ENCODE peak calls at places on chromosome 10, in four cellular contexts. G, S, C and K are unnamed samples.

GRCh38 chr10:73117976-73118743 is 7.9 kb downstream of the NUDT13 start:
- DNase-seq in C (no peak), S (no peak), G (no peak), K (no peak)

GRCh38 chr10:35017608-35018007 is 72.5 kb downstream of the CUL2 start:
- DNase-seq in G (no peak), S (no peak), C (no peak), K (no peak)

GRCh38 chr10:77004917-77005564 is 632.6 kb downstream of the KCNMA1 start:
- DNase-seq in C (peak; percentile 57), G (no peak), S (no peak), K (peak; percentile 11)

GRCh38 chr10:51838506-51838905 is 139.1 kb upstream of the CSTF2T start:
- DNase-seq in G (no peak), S (no peak), C (no peak), K (no peak)

GRCh38 chr10:77801474-77802238 is 124.9 kb downstream of the DLG5 start:
- DNase-seq in G (no peak), C (no peak), S (no peak), K (no peak)

GRCh38 chr10:24223341-24223740 is 14.4 kb downstream of the KIAA1217 start:
- DNase-seq in G (no peak), C (no peak), S (no peak), K (no peak)

GRCh38 chr10:117492504-117492903 is 50.0 kb upstream of the EMX2 start:
- DNase-seq in C (no peak), G (no peak), S (no peak), K (no peak)

GRCh38 chr10:31586708-31587107 is 267.7 kb downstream of the ZEB1 start:
- DNase-seq in C (no peak), S (no peak), G (peak; percentile 42), K (no peak)

GRCh38 chr10:72158174-72158573 is 57.6 kb upstream of the ANAPC16 start:
- DNase-seq in C (no peak), S (no peak), G (no peak), K (no peak)

GRCh38 chr10:45580781-45581496 is 91.6 kb downstream of the ZFAND4 start:
- DNase-seq in S (no peak), C (no peak), G (no peak), K (no peak)

GRCh38 chr10:15222511-15222910 is 54.0 kb upstream of the NMT2 start:
- DNase-seq in C (no peak), S (no peak), G (no peak), K (no peak)

GRCh38 chr10:110398419-110399162 is 93.9 kb upstream of the SMNDC1 start:
- DNase-seq in S (peak; percentile 29), G (no peak), C (peak; percentile 98), K (peak; percentile 79)

GRCh38 chr10:1036341-1036791 is 10.7 kb upstream of the IDI2 start:
- DNase-seq in G (no peak), C (peak; percentile 12), S (no peak), K (no peak)

GRCh38 chr10:97718659-97719142 is 5.2 kb downstream of the MARVELD1 start:
- DNase-seq in S (peak; percentile 78), C (peak; percentile 41), G (no peak), K (peak; percentile 92)

GRCh38 chr10:72248477-72249151 is 25.1 kb upstream of the DDIT4 start:
- DNase-seq in S (peak; percentile 88), G (peak; percentile 88), C (no peak), K (peak; percentile 93)

GRCh38 chr10:24463683-24464426 is 254.9 kb downstream of the KIAA1217 start:
- DNase-seq in G (no peak), S (peak; percentile 28), C (no peak), K (peak; percentile 61)

GRCh38 chr10:87848998-87849397 is 14.3 kb downstream of the KLLN start:
- DNase-seq in C (no peak), G (no peak), S (no peak), K (no peak)

GRCh38 chr10:119025336-119025735 is 4.2 kb upstream of the NANOS1 start:
- DNase-seq in C (no peak), G (peak; percentile 87), S (no peak), K (peak; percentile 85)

GRCh38 chr10:63866075-63866746 is 345.0 kb downstream of the REEP3 start:
- DNase-seq in S (peak; percentile 25), C (peak; percentile 71), G (peak; percentile 28), K (peak; percentile 23)

GRCh38 chr10:132461683-132462231 is 64.8 kb downstream of the PWWP2B start:
- DNase-seq in G (no peak), C (no peak), S (no peak), K (no peak)

GRCh38 chr10:87817291-87817872 is 644 bp downstream of the ATAD1 start:
- DNase-seq in G (no peak), S (no peak), C (no peak), K (no peak)

GRCh38 chr10:6409982-6410694 is 169.9 kb downstream of the PRKCQ start:
- DNase-seq in G (no peak), C (no peak), S (peak; percentile 37), K (no peak)

GRCh38 chr10:132158810-132159209 is 27.9 kb upstream of the DPYSL4 start:
- DNase-seq in G (no peak), S (no peak), C (no peak), K (no peak)

GRCh38 chr10:23442936-23443335 is 4.1 kb downstream of the OTUD1 start:
- DNase-seq in S (no peak), C (no peak), G (no peak), K (no peak)

GRCh38 chr10:97991875-97992274 is 38.5 kb downstream of the CRTAC1 start:
- DNase-seq in S (no peak), C (peak; percentile 13), G (no peak), K (no peak)

GRCh38 chr10:70084189-70084588 is 31.5 kb downstream of the MACROH2A2 start:
- DNase-seq in C (no peak), S (no peak), G (no peak), K (no peak)

GRCh38 chr10:52265131-52265926 is 48.8 kb upstream of the DKK1 start:
- DNase-seq in S (no peak), G (no peak), C (no peak), K (no peak)

GRCh38 chr10:78954009-78954297 is 114.8 kb upstream of the ZMIZ1 start:
- DNase-seq in C (no peak), G (no peak), S (no peak), K (no peak)

GRCh38 chr10:61136151-61136550 is 192.2 kb upstream of the RHOBTB1 start:
- DNase-seq in S (no peak), C (no peak), G (no peak), K (no peak)

GRCh38 chr10:85513450-85513849 is 853.1 kb downstream of the GRID1 start:
- DNase-seq in G (no peak), S (no peak), C (no peak), K (no peak)

GRCh38 chr10:15293862-15294835 is 76.9 kb downstream of the FAM171A1 start:
- DNase-seq in C (no peak), G (no peak), S (no peak), K (no peak)

GRCh38 chr10:30059209-30060107 is at the start of gene JCAD:
- DNase-seq in S (peak; percentile 79), C (peak; percentile 47), G (peak; percentile 88), K (peak; percentile 68)

GRCh38 chr10:8055420-8056349 is 1.2 kb downstream of the GATA3 start:
- DNase-seq in S (no peak), G (no peak), C (no peak), K (no peak)

GRCh38 chr10:46240684-46241565 is 45.9 kb upstream of the ANTXRL start:
- DNase-seq in C (no peak), G (peak; percentile 6), S (no peak), K (no peak)

GRCh38 chr10:124677291-124677690 is 66.9 kb downstream of the FAM53B start:
- DNase-seq in G (peak; percentile 58), C (no peak), S (no peak), K (no peak)

GRCh38 chr10:88941026-88941425 is 11.5 kb downstream of the ACTA2 start:
- DNase-seq in G (no peak), C (no peak), S (no peak), K (no peak)

DNA sequence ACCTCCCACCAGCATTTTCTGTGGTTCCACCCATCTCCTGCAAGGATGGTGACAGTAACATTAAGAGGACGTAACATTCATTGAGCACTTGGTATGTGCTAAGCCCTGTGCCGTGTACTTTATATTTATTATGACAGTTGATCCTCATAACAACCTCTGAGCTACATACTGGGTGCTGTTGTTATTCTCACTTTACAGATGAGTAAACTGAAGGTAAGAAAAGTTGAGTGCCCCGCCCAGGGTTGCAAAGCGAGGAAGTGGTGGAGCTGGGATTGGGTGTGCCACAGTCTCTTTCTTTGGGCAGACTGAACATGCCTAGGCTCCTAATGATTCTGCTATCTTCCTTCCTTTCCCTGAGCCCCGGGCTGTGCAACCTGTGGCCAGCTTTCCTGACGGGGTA is 107.4 kb downstream of the SH3PXD2A start:
- DNase-seq in G (no peak), S (no peak), C (no peak), K (no peak)
- TF ChIP-seq POLR2A in G (no peak), S (no peak), C (no peak), K (no peak)

DNA sequence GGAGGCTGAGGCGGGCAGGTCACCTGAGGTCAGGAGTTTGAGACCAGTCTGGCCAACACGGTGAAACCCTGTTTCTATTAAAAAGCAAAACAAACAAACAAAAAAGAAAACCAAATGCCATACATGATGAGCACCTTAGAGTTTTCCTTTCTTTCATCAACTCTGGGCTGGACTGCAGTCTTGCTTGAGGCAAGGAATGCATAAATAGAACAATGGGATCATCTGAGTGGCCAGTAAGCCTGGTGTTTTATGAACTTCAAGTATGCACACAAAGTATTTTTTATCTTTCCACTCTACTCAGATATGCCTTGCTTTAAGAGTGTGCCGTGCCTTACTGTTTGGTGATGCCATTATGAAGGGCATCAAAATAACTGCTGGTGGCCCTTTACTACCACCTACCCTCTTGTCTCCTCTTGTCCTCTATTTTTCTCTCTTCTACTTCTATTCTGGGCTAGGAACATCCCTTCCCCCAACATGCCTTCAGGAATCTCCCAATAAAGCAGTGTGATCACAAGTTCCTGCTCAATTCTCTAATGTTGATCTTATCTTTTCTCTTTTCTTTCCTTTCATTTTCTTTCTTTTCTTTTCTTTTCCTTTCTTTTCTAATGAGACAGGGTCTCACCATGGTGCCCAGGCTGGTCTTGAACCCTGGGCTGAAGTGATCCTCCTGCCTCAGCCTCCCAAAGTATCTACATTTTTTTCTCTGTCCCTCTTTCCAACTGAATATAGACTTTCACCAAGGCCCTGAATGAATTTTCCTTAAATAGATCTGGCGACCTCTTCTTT is 10.2 kb downstream of the SCD start:
- DNase-seq in C (no peak), S (no peak), G (no peak), K (no peak)
- TF ChIP-seq POLR2A in C (no peak), S (no peak), G (no peak), K (no peak)

GRCh38 chr10:42645103-42645502 is 6.7 kb upstream of the ZNF33B start:
- DNase-seq in S (no peak), G (no peak), C (no peak), K (no peak)
- TF ChIP-seq POLR2A in S (no peak), G (no peak), C (no peak), K (no peak)

GRCh38 chr10:104233817-104234216 is 1.7 kb upstream of the CFAP43 start:
- DNase-seq in C (no peak), G (no peak), S (no peak), K (no peak)

GRCh38 chr10:104232613-104233102 is 494 bp upstream of the CFAP43 start:
- DNase-seq in G (no peak), S (no peak), C (no peak), K (no peak)

GRCh38 chr10:104230490-104230889 is 1.7 kb downstream of the CFAP43 start:
- DNase-seq in C (no peak), S (no peak), G (no peak), K (no peak)

GRCh38 chr10:104234934-104235333 is 2.8 kb upstream of the CFAP43 start:
- DNase-seq in S (no peak), G (no peak), C (no peak), K (no peak)

GRCh38 chr10:104231784-104232612 is at the start of gene CFAP43:
- DNase-seq in C (peak; percentile 99), G (peak; percentile 98), S (peak; percentile 99), K (peak; percentile 99)
- TF ChIP-seq POLR2A in C (peak; percentile 50), G (peak; percentile 28), S (peak; percentile 33), K (peak; percentile 62)